ENCODE peak calls at places on chromosome 13, in ten cellular contexts. B, T, N, L, J, R, E, V, Y and O are unnamed samples.

GRCh38 chr13:33637978-33638743 is 179.8 kb upstream of the RFC3 start:
- DNase-seq in T (no peak), B (no peak), J (no peak), R (no peak), V (peak), N (peak), Y (no peak), L (no peak), E (no peak), O (no peak)

GRCh38 chr13:54305377-54305776 is 1276.8 kb downstream of the OLFM4 start:
- DNase-seq in E (no peak), Y (peak), V (no peak), L (no peak), N (no peak), T (no peak), B (no peak), R (no peak), J (no peak), O (no peak)

GRCh38 chr13:88068975-88069374 is 397.8 kb downstream of the SLITRK5 start:
- DNase-seq in J (no peak), B (no peak), Y (peak), N (no peak), T (no peak), R (no peak), E (no peak), L (no peak), V (no peak), O (no peak)

GRCh38 chr13:96781141-96781540 is 213.1 kb downstream of the OXGR1 start:
- DNase-seq in L (no peak), J (no peak), V (no peak), Y (no peak), E (no peak), B (no peak), T (no peak), N (peak), R (no peak), O (no peak)

GRCh38 chr13:112241288-112241687 is 134.9 kb upstream of the SPACA7 start:
- DNase-seq in Y (no peak), B (no peak), R (no peak), E (peak), J (no peak), V (no peak), N (no peak), T (no peak), L (no peak), O (no peak)

GRCh38 chr13:70391678-70392077 is 283.4 kb upstream of the KLHL1 start:
- DNase-seq in B (no peak), L (no peak), V (no peak), N (no peak), E (peak), T (no peak), Y (no peak), R (no peak), J (no peak), O (no peak)

GRCh38 chr13:113654591-113655357 is 3.2 kb downstream of the ATP4B start:
- DNase-seq in J (no peak), L (no peak), T (no peak), B (peak), N (no peak), V (no peak), Y (no peak), R (no peak), E (no peak), O (no peak)

GRCh38 chr13:54133721-54134120 is 1105.1 kb downstream of the OLFM4 start:
- DNase-seq in T (no peak), E (no peak), B (no peak), R (no peak), J (no peak), L (no peak), Y (no peak), V (no peak), N (no peak), O (no peak)

GRCh38 chr13:44955421-44955820 is 33.9 kb downstream of the NUFIP1 start:
- DNase-seq in B (no peak), T (no peak), L (no peak), J (no peak), E (no peak), V (no peak), Y (no peak), N (no peak), R (no peak), O (no peak)

GRCh38 chr13:102548811-102549210 is 48.0 kb upstream of the TPP2 start:
- DNase-seq in B (no peak), E (no peak), Y (no peak), N (no peak), R (no peak), T (no peak), V (no peak), L (no peak), J (no peak), O (no peak)

GRCh38 chr13:82118589-82118988 is 1763.7 kb downstream of the SLITRK1 start:
- DNase-seq in R (no peak), T (no peak), N (no peak), V (no peak), Y (no peak), J (no peak), L (no peak), B (no peak), E (no peak), O (no peak)

GRCh38 chr13:43848250-43848649 is 31.3 kb downstream of the CCDC122 start:
- DNase-seq in V (peak), R (no peak), Y (no peak), B (no peak), E (no peak), T (no peak), J (peak), N (no peak), L (no peak), O (no peak)

GRCh38 chr13:27728271-27728670 is 64.0 kb upstream of the GSX1 start:
- DNase-seq in N (peak), J (no peak), L (no peak), Y (peak), E (no peak), B (no peak), R (no peak), T (no peak), V (no peak), O (no peak)

GRCh38 chr13:45511310-45512147 is 46.8 kb downstream of the COG3 start:
- DNase-seq in B (no peak), E (peak), L (peak), N (no peak), Y (peak), V (peak), R (peak), T (peak), J (peak), O (no peak)

GRCh38 chr13:24642236-24642635 is 38.0 kb upstream of the ATP12A start:
- DNase-seq in V (no peak), Y (no peak), R (no peak), T (no peak), L (no peak), E (no peak), B (no peak), N (no peak), J (no peak), O (no peak)

GRCh38 chr13:67075239-67075638 is 154.9 kb downstream of the PCDH9 start:
- DNase-seq in R (no peak), T (peak), B (no peak), J (no peak), E (no peak), Y (no peak), N (no peak), V (peak), L (no peak), O (no peak)

GRCh38 chr13:35690546-35690945 is 214.1 kb upstream of the MAB21L1 start:
- DNase-seq in R (no peak), N (peak), V (peak), T (no peak), L (no peak), E (no peak), J (no peak), B (no peak), Y (no peak), O (no peak)

GRCh38 chr13:74210693-74211393 is 76.6 kb upstream of the KLF12 start:
- DNase-seq in B (no peak), E (peak), Y (no peak), R (no peak), T (no peak), L (no peak), J (no peak), V (peak), N (peak), O (no peak)

GRCh38 chr13:34523401-34523800 is 418.7 kb upstream of the NBEA start:
- DNase-seq in J (no peak), N (no peak), V (no peak), L (no peak), E (no peak), B (no peak), Y (no peak), T (no peak), R (no peak), O (no peak)

GRCh38 chr13:88285329-88285728 is 614.2 kb downstream of the SLITRK5 start:
- DNase-seq in T (no peak), N (no peak), L (no peak), Y (no peak), J (no peak), B (no peak), R (no peak), V (no peak), E (no peak), O (no peak)

GRCh38 chr13:109867766-109868165 is 81.4 kb upstream of the IRS2 start:
- DNase-seq in L (no peak), Y (no peak), T (no peak), N (no peak), R (no peak), V (no peak), B (no peak), J (no peak), E (no peak), O (no peak)

GRCh38 chr13:60164490-60164889 is 762 bp upstream of the DIAPH3 start:
- DNase-seq in B (no peak), V (peak), Y (peak), E (no peak), R (no peak), J (no peak), T (no peak), N (no peak), L (no peak), O (no peak)

GRCh38 chr13:92833071-92833470 is 393.5 kb upstream of the GPC6 start:
- DNase-seq in J (no peak), V (peak), R (no peak), T (no peak), B (no peak), N (no peak), E (peak), Y (no peak), L (no peak), O (no peak)